ENCODE peak calls at places on chromosomes 3 and 15, in seven cellular contexts. One of them, this sample, is unnamed.

GRCh38 chr15:100169615-100170279 is 172.0 kb downstream of the ADAMTS17 start:
- DNase-seq in upper lobe of right lung: no peak
- DNase-seq in GM12865: no peak
- DNase-seq in HFFc6: no peak
- DNase-seq in lung: no peak
- DNase-seq in prostate gland: no peak
- DNase-seq in endothelial cell: no peak
- DNase-seq in this sample: no peak

GRCh38 chr3:32522682-32523081 is 20.0 kb upstream of the CMTM6 start:
- DNase-seq in upper lobe of right lung: no peak
- DNase-seq in GM12865: no peak
- DNase-seq in HFFc6: no peak
- DNase-seq in lung: no peak
- DNase-seq in prostate gland: no peak
- DNase-seq in endothelial cell: no peak
- DNase-seq in this sample: no peak

GRCh38 chr3:133256787-133257483 is 142.9 kb upstream of the BFSP2 start:
- DNase-seq in upper lobe of right lung: no peak
- DNase-seq in GM12865: peak; percentile 48
- DNase-seq in HFFc6: peak; percentile 25
- DNase-seq in lung: no peak
- DNase-seq in prostate gland: no peak
- DNase-seq in endothelial cell: no peak
- DNase-seq in this sample: no peak

GRCh38 chr3:63051920-63052319 is 176.7 kb upstream of the CADPS start:
- DNase-seq in upper lobe of right lung: no peak
- DNase-seq in GM12865: no peak
- DNase-seq in HFFc6: no peak
- DNase-seq in lung: no peak
- DNase-seq in prostate gland: no peak
- DNase-seq in endothelial cell: no peak
- DNase-seq in this sample: no peak

GRCh38 chr15:51132384-51133139 is 37.9 kb upstream of the TNFAIP8L3 start:
- DNase-seq in upper lobe of right lung: no peak
- DNase-seq in GM12865: peak; percentile 29
- DNase-seq in HFFc6: peak; percentile 99
- DNase-seq in lung: no peak
- DNase-seq in prostate gland: no peak
- DNase-seq in endothelial cell: peak; percentile 61
- DNase-seq in this sample: no peak

GRCh38 chr3:174538116-174538515 is 321.0 kb upstream of the NAALADL2 start:
- DNase-seq in upper lobe of right lung: no peak
- DNase-seq in GM12865: no peak
- DNase-seq in HFFc6: no peak
- DNase-seq in lung: no peak
- DNase-seq in prostate gland: no peak
- DNase-seq in endothelial cell: no peak
- DNase-seq in this sample: no peak

GRCh38 chr15:58292761-58293175 is 139.0 kb upstream of the LIPC start:
- DNase-seq in upper lobe of right lung: no peak
- DNase-seq in GM12865: peak; percentile 58
- DNase-seq in HFFc6: peak; percentile 13
- DNase-seq in lung: no peak
- DNase-seq in prostate gland: no peak
- DNase-seq in endothelial cell: no peak
- DNase-seq in this sample: no peak

GRCh38 chr15:60392986-60393811 is 4.6 kb downstream of the ANXA2 start:
- DNase-seq in upper lobe of right lung: no peak
- DNase-seq in GM12865: no peak
- DNase-seq in HFFc6: peak; percentile 99
- DNase-seq in lung: peak; percentile 83
- DNase-seq in prostate gland: peak; percentile 94
- DNase-seq in endothelial cell: no peak
- DNase-seq in this sample: no peak

GRCh38 chr3:9081201-9081818 is 118.0 kb upstream of the RAD18 start:
- DNase-seq in upper lobe of right lung: no peak
- DNase-seq in GM12865: no peak
- DNase-seq in HFFc6: no peak
- DNase-seq in lung: no peak
- DNase-seq in prostate gland: no peak
- DNase-seq in endothelial cell: no peak
- DNase-seq in this sample: no peak

GRCh38 chr3:13753926-13754325 is 125.9 kb downstream of the WNT7A start:
- DNase-seq in upper lobe of right lung: no peak
- DNase-seq in GM12865: no peak
- DNase-seq in HFFc6: no peak
- DNase-seq in lung: no peak
- DNase-seq in prostate gland: no peak
- DNase-seq in endothelial cell: no peak
- DNase-seq in this sample: no peak

GRCh38 chr3:1908651-1909445 is 189.8 kb upstream of the CNTN4 start:
- DNase-seq in upper lobe of right lung: no peak
- DNase-seq in GM12865: no peak
- DNase-seq in HFFc6: no peak
- DNase-seq in lung: no peak
- DNase-seq in prostate gland: peak; percentile 13
- DNase-seq in endothelial cell: no peak
- DNase-seq in this sample: no peak

GRCh38 chr15:73190189-73190601 is 137.9 kb downstream of the NEO1 start:
- DNase-seq in upper lobe of right lung: no peak
- DNase-seq in GM12865: no peak
- DNase-seq in HFFc6: no peak
- DNase-seq in lung: no peak
- DNase-seq in prostate gland: no peak
- DNase-seq in endothelial cell: no peak
- DNase-seq in this sample: no peak

GRCh38 chr3:134313839-134314587 is 60.2 kb downstream of the AMOTL2 start:
- DNase-seq in upper lobe of right lung: no peak
- DNase-seq in GM12865: no peak
- DNase-seq in HFFc6: no peak
- DNase-seq in lung: no peak
- DNase-seq in prostate gland: no peak
- DNase-seq in endothelial cell: no peak
- DNase-seq in this sample: no peak

GRCh38 chr15:39665629-39666245 is 84.9 kb downstream of the THBS1 start:
- DNase-seq in upper lobe of right lung: no peak
- DNase-seq in GM12865: no peak
- DNase-seq in HFFc6: no peak
- DNase-seq in lung: no peak
- DNase-seq in prostate gland: no peak
- DNase-seq in endothelial cell: no peak
- DNase-seq in this sample: no peak

GRCh38 chr3:134462236-134463059 is 23.3 kb downstream of the ANAPC13 start:
- DNase-seq in upper lobe of right lung: no peak
- DNase-seq in GM12865: no peak
- DNase-seq in HFFc6: peak; percentile 89
- DNase-seq in lung: no peak
- DNase-seq in prostate gland: no peak
- DNase-seq in endothelial cell: no peak
- DNase-seq in this sample: no peak

GRCh38 chr15:98452238-98452637 is 196.1 kb upstream of the IGF1R start:
- DNase-seq in upper lobe of right lung: no peak
- DNase-seq in GM12865: no peak
- DNase-seq in HFFc6: no peak
- DNase-seq in lung: no peak
- DNase-seq in prostate gland: no peak
- DNase-seq in endothelial cell: no peak
- DNase-seq in this sample: no peak
- TF ChIP-seq CTCF in upper lobe of right lung: no peak
- TF ChIP-seq CTCF in GM12865: no peak
- TF ChIP-seq CTCF in HFFc6: no peak
- TF ChIP-seq CTCF in lung: no peak
- TF ChIP-seq CTCF in prostate gland: no peak
- TF ChIP-seq CTCF in endothelial cell: no peak
- TF ChIP-seq CTCF in this sample: no peak

DNA sequence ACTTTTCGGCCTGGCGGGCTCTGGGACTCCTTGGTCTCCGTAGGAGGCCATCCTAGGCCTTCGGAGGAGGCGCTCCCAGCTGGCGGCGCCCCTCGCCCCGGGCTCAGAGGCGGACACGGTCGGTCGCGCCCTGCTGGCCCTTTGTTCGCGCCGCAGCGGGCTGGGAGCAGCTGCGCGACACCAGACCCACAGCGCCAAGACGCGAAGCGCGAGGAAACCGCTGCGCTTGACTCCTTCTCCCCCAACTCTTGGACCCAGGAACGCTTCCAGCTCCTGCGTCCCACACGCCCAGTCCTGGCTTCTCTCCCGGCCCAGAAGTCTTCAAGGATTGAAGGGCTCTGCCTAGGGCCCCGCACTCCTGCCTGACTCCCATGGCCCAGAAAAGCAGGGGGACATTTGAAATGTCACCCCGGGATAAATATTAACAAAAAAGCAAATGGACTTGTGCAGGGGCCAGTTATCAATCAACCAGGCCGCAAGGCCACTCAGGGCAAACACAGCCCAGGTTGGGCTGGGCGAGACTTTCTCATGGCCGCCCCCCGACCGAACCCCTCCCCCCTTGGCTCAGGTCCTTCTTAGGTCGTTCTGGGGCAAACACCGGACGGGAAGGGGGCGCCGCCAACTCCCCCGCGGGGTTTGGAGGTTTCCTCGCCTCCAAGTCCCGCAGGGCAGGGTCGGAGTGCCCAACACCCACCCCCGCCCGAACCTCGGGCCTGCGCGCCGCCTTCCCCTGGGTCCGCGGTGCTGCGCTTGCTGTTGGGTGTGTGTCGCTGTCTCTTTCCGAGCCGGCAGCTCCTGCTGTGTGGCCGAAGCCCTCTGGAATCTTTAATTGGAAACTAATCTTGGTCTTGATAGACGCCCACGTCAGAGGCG is 5.1 kb downstream of the ONECUT1 start:
- DNase-seq in upper lobe of right lung: no peak
- DNase-seq in GM12865: no peak
- DNase-seq in HFFc6: no peak
- DNase-seq in lung: no peak
- DNase-seq in prostate gland: no peak
- DNase-seq in endothelial cell: peak; percentile 25
- DNase-seq in this sample: no peak
- TF ChIP-seq CTCF in upper lobe of right lung: no peak
- TF ChIP-seq CTCF in GM12865: no peak
- TF ChIP-seq CTCF in HFFc6: no peak
- TF ChIP-seq CTCF in lung: no peak
- TF ChIP-seq CTCF in prostate gland: no peak
- TF ChIP-seq CTCF in endothelial cell: no peak
- TF ChIP-seq CTCF in this sample: no peak

GRCh38 chr3:184719709-184720108 is 7.8 kb upstream of the MAGEF1 start:
- DNase-seq in upper lobe of right lung: no peak
- DNase-seq in GM12865: no peak
- DNase-seq in HFFc6: no peak
- DNase-seq in lung: no peak
- DNase-seq in prostate gland: no peak
- DNase-seq in endothelial cell: no peak
- DNase-seq in this sample: no peak

GRCh38 chr3:184717608-184717995 is 5.7 kb upstream of the MAGEF1 start:
- DNase-seq in upper lobe of right lung: no peak
- DNase-seq in GM12865: no peak
- DNase-seq in HFFc6: no peak
- DNase-seq in lung: peak; percentile 24
- DNase-seq in prostate gland: no peak
- DNase-seq in endothelial cell: no peak
- DNase-seq in this sample: no peak

GRCh38 chr3:184715943-184716651 is 4.2 kb upstream of the MAGEF1 start:
- DNase-seq in upper lobe of right lung: no peak
- DNase-seq in GM12865: no peak
- DNase-seq in HFFc6: no peak
- DNase-seq in lung: peak; percentile 37
- DNase-seq in prostate gland: no peak
- DNase-seq in endothelial cell: no peak
- DNase-seq in this sample: no peak

GRCh38 chr3:184718431-184718830 is 6.6 kb upstream of the MAGEF1 start:
- DNase-seq in upper lobe of right lung: no peak
- DNase-seq in GM12865: no peak
- DNase-seq in HFFc6: no peak
- DNase-seq in lung: peak; percentile 22
- DNase-seq in prostate gland: no peak
- DNase-seq in endothelial cell: no peak
- DNase-seq in this sample: no peak

DNA sequence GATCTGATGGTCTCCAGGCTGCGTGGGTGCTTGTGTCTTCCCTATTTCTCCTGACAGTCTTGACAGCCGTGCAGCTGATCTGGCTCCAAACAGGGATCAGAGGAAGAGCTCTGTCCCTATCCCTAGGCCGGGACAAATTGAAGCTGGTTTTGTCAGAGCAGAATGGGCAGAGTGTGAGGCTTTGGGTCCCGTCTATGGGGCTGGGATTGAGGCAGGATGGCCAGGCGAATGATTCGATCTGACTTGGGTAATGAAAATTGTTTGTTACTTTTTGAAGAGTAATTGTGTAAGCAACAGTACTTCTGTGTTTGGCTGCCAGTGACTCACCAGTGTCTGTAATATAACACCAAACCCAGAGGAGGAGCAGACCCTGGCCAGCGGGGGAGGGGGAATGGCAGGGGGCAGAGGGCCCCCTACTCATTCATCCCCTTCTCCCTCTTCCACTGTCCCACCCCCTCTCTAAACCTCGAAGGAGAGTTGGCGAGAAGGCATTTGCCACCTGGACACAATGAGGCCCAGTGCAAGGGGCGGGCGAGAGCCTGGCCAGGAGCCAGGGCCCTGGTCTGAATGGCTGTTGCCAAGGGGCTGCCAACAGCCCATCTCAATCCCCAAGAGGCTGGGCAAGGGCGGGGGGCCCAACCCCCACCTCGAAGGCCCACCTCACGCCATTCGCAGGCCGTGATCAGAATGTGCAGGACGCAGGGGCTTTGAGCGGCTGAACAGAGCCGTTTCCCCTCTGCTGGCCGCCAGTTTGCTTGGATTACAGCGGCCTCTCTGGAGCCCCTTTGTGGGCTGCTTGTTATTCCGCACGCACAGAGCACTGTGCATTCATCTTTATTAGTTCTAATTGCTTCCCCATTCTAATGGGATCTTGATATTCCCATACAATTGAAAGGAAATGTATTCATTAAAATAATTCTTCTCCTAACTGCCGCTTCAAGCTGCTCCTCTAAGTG is 5.1 kb upstream of the MAGEF1 start:
- DNase-seq in upper lobe of right lung: no peak
- DNase-seq in GM12865: no peak
- DNase-seq in HFFc6: peak; percentile 45
- DNase-seq in lung: peak; percentile 30
- DNase-seq in prostate gland: no peak
- DNase-seq in endothelial cell: no peak
- DNase-seq in this sample: no peak
- TF ChIP-seq CTCF in upper lobe of right lung: no peak
- TF ChIP-seq CTCF in GM12865: no peak
- TF ChIP-seq CTCF in HFFc6: no peak
- TF ChIP-seq CTCF in lung: no peak
- TF ChIP-seq CTCF in prostate gland: no peak
- TF ChIP-seq CTCF in endothelial cell: no peak
- TF ChIP-seq CTCF in this sample: no peak

DNA sequence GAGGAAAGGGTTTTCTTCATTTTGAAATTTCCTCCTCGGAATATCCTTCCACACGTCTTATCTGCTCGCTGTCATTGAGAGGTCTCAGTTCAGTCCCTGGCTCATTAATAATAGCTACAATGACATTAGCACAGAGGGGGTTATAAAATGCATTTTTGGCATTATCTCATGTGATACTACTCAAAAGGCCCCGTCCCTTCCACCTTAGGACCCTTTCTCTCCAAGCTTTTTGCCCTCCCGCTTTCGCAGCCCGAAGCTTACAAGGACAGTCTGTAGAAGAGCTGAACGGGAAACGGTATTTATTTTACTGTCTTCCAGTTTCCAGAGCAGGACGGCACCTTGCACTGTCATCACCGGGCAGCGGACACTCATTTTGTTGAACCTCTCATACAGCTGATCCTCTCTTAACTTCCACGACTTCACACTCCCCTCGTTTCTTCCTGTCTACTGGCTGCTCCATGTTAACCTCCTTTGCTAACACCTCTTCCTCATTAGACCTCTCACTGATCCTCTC is 5.6 kb upstream of the PLEKHO2 start:
- DNase-seq in upper lobe of right lung: no peak
- DNase-seq in GM12865: no peak
- DNase-seq in HFFc6: no peak
- DNase-seq in lung: no peak
- DNase-seq in prostate gland: no peak
- DNase-seq in endothelial cell: no peak
- DNase-seq in this sample: no peak
- TF ChIP-seq CTCF in upper lobe of right lung: no peak
- TF ChIP-seq CTCF in GM12865: no peak
- TF ChIP-seq CTCF in HFFc6: peak; percentile 40
- TF ChIP-seq CTCF in lung: no peak
- TF ChIP-seq CTCF in prostate gland: no peak
- TF ChIP-seq CTCF in endothelial cell: no peak
- TF ChIP-seq CTCF in this sample: no peak

This sample was measured in activated B cell treated with CpG ODN at 0.5 μM for 24 hours.